ENCODE peak calls at places on chromosome 5, in six cellular contexts. E is fibroblast of lung, P is HepG2, B is OCI-LY7, Q is PC-3, X is A549. R is an unnamed sample. For H3K4me1, the result is how much of the 10 kb centered on the place peaks cover.

GRCh38 chr5:14017904-14018303 is 73.4 kb upstream of the DNAH5 start:
- DNase-seq in P (no peak), B (no peak), Q (no peak), X (no peak), E (no peak), R (no peak)

GRCh38 chr5:91122663-91123062 is 260.5 kb downstream of the ARRDC3 start:
- DNase-seq in B (no peak), X (no peak), Q (no peak), E (no peak), P (no peak), R (no peak)

GRCh38 chr5:55427157-55427556 is 107.6 kb downstream of the PLPP1 start:
- DNase-seq in E (peak), P (no peak), B (no peak), Q (peak), X (no peak), R (no peak)

GRCh38 chr5:175472378-175472777 is 6.0 kb upstream of the SFXN1 start:
- DNase-seq in X (no peak), P (no peak), B (no peak), Q (no peak), E (no peak), R (no peak)

GRCh38 chr5:93044860-93045666 is 536.0 kb downstream of the NR2F1-AS1 start:
- DNase-seq in E (no peak), P (no peak), X (no peak), B (no peak), Q (no peak), R (no peak)

GRCh38 chr5:180424094-180424493 is 70.1 kb upstream of the CNOT6 start:
- DNase-seq in E (no peak), P (no peak), X (no peak), B (no peak), Q (no peak), R (no peak)

GRCh38 chr5:9895305-9895650 is 265.1 kb upstream of the TAS2R1 start:
- DNase-seq in E (no peak), Q (no peak), X (no peak), B (no peak), P (no peak), R (no peak)

GRCh38 chr5:196350-196749 is 5.1 kb downstream of the LRRC14B start:
- DNase-seq in B (no peak), E (no peak), X (no peak), P (no peak), Q (no peak), R (no peak)

GRCh38 chr5:132471006-132471907 is 19.3 kb downstream of the IRF1 start:
- DNase-seq in P (no peak), Q (no peak), E (no peak), B (no peak), X (no peak), R (no peak)

GRCh38 chr5:180818275-180818674 is 15.7 kb upstream of the MGAT1 start:
- DNase-seq in E (no peak), B (no peak), P (no peak), Q (no peak), X (no peak), R (no peak)

GRCh38 chr5:158978061-158978745 is 121.5 kb downstream of the EBF1 start:
- DNase-seq in Q (peak), X (no peak), B (no peak), P (no peak), E (peak), R (no peak)

GRCh38 chr5:174618589-174618988 is 105.8 kb upstream of the MSX2 start:
- DNase-seq in E (no peak), X (no peak), B (no peak), P (no peak), Q (no peak), R (no peak)

GRCh38 chr5:143826909-143827514 is 15.1 kb downstream of the HMHB1 start:
- DNase-seq in Q (peak), X (peak), E (peak), P (no peak), B (no peak), R (no peak)

GRCh38 chr5:141618030-141618803 is 583 bp downstream of the DIAPH1 start:
- DNase-seq in B (peak), E (no peak), Q (peak), P (peak), X (peak), R (peak)

GRCh38 chr5:132821791-132822190 is 8.7 kb downstream of the SHROOM1 start:
- DNase-seq in B (no peak), Q (no peak), X (no peak), P (peak), E (peak), R (no peak)

GRCh38 chr5:6760636-6761035 is 47.4 kb downstream of the TENT4A start:
- DNase-seq in P (no peak), X (no peak), Q (no peak), E (no peak), B (no peak), R (no peak)

GRCh38 chr5:139268364-139269202 is 25.0 kb upstream of the MATR3 start:
- DNase-seq in P (no peak), E (no peak), Q (no peak), B (no peak), X (no peak), R (no peak)

GRCh38 chr5:97101189-97101910 is 41.1 kb downstream of the LIX1 start:
- DNase-seq in E (peak), B (no peak), P (no peak), X (no peak), Q (no peak), R (no peak)

GRCh38 chr5:82347213-82347947 is 69.2 kb upstream of the RPS23 start:
- DNase-seq in P (no peak), Q (no peak), E (peak), X (no peak), B (no peak), R (peak)

GRCh38 chr5:139839918-139840317 is 44.3 kb downstream of the PSD2 start:
- DNase-seq in E (no peak), P (no peak), B (no peak), X (no peak), Q (no peak), R (no peak)

GRCh38 chr5:171409164-171410136 is 10.0 kb upstream of the FGF18 start:
- DNase-seq in P (no peak), B (no peak), Q (no peak), E (no peak), X (no peak), R (no peak)

GRCh38 chr5:75265731-75266130 is 29.1 kb upstream of the ANKRD31 start:
- DNase-seq in X (peak), B (peak), Q (peak), P (peak), E (peak), R (no peak)

GRCh38 chr5:132674671-132675506 is 1.1 kb downstream of the IL4 start:
- DNase-seq in P (peak), Q (peak), B (no peak), E (peak), X (peak), R (no peak)

GRCh38 chr5:178235600-178235998 is 3.0 kb upstream of the PHYKPL start:
- DNase-seq in X (no peak), P (no peak), Q (no peak), B (no peak), E (no peak), R (no peak)
- H3K4me1 ChIP-seq in X (under half), P (half or more), Q (under half), B (half or more), E (under half), R (under half)

DNA sequence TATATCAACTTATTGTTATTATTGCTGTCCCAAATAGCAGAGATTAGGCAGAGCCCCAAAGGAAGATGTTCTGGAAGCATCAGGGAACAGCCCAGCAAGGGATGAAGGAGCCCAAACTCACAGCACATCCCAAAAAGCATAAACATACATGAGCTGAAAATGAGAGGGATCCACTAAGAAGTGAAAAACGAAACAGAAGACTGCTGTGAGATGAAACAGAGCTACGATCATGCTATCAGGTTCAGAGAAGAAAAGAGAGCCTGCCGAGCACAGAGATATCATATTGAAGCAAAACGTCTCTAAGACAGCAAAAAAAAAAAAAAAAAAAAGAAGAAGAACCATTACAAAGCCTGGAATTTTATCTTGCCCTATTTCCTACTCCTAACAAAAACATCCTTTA is 127.3 kb downstream of the ZNF608 start:
- DNase-seq in E (no peak), P (no peak), X (no peak), B (no peak), Q (no peak), R (no peak)
- H3K4me2 ChIP-seq in E (no peak), P (no peak), X (no peak), B (no peak), Q (no peak), R (no peak)

DNA sequence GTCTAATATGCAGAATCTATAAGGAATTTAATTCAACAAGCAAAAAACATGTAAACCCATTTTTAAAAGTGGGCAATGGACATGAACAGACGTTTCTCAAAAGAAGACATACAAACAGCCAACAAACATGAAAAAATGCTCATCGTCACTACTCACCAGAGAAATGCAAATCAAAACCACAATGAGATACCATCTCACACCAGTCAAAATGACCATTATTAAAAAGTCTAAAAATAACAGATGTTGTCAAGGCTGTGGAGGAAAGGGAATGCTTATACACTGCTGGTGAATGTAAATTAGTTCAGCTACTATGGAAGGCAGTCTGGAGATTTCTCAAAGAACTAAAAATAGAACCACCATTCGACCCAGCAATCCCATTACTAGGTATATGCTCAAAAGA is 3.1 kb upstream of the KLHL3 start:
- DNase-seq in E (no peak), B (no peak), Q (no peak), X (no peak), P (no peak), R (no peak)
- H3K4me3 ChIP-seq in E (no peak), B (no peak), Q (no peak), X (no peak), P (no peak), R (no peak)

DNA sequence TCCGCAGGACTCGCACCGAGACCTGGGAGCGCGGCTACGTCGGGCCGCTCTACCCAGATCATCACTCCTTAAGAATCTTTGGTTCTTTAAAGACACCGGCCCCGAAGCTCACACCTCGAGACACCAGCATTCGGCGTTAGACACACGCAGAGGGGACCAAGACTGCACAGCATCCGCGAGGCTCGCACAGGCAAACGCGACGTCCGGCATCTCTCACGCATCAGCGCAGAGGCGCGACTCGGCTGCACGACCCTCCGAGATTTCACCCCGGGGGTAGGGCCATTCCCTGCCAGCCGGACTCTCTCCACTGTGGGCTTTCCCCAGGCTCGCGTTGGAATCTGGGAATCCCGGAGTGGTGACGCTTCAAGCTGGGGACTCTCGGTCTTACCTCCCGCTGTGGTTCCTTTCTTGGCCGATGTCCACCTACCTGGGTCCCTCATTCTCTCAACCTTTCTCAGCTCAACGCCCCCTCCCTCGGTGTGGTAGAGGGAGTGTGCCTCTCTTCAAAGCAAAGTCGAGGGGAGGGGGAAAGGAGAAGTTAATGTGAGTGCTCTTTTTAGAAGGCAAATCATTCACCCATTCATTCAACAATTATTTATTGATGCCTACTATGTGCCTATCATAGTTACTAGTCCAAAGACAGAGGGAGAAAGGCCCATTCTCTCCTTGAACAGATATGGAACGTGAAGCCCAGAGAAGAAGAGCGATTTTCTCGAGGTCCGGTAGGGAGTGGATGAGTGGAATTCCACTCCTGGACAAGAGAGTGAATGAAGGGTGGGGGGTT is 1.3 kb upstream of the HAND1 start:
- DNase-seq in X (no peak), P (no peak), E (no peak), B (no peak), Q (no peak), R (no peak)
- H3K4me1 ChIP-seq in X (under half), P (under half), E (under half), B (under half), Q (under half), R (under half)

GRCh38 chr5:17365756-17366155 is 132.3 kb upstream of the TAF11L2 start:
- DNase-seq in X (peak), Q (peak), E (peak), P (no peak), B (no peak), R (no peak)
- H3K4me2 ChIP-seq in X (peak), Q (peak), E (peak), P (no peak), B (no peak), R (no peak)